ENCODE peak calls at places on chromosome 9, in eight cellular contexts. Z, M, N, S, A, L, I and W are unnamed samples.

GRCh38 chr9:71072587-71072986 is 48.8 kb downstream of the TRPM3 start:
- DNase-seq in Z (no peak), M (no peak), N (no peak), S (no peak), A (no peak), L (no peak), I (no peak), W (no peak)

GRCh38 chr9:131423171-131423581 is 29.3 kb downstream of the PRRC2B start:
- DNase-seq in Z (no peak), M (no peak), N (no peak), S (no peak), A (no peak), L (peak), I (peak), W (no peak)

GRCh38 chr9:80784647-80785046 is 904.7 kb downstream of the TLE1 start:
- DNase-seq in Z (no peak), M (no peak), N (no peak), S (no peak), A (no peak), L (no peak), I (no peak), W (no peak)

GRCh38 chr9:133830310-133830709 is 92.2 kb upstream of the SARDH start:
- DNase-seq in Z (no peak), M (no peak), N (no peak), S (no peak), A (no peak), L (no peak), I (no peak), W (no peak)

GRCh38 chr9:113456235-113456634 is 7.3 kb upstream of the RGS3 start:
- DNase-seq in Z (no peak), M (no peak), N (no peak), S (no peak), A (no peak), L (no peak), I (peak), W (no peak)

GRCh38 chr9:121786543-121786948 is 135.1 kb downstream of the DAB2IP start:
- DNase-seq in Z (no peak), M (no peak), N (no peak), S (no peak), A (no peak), L (no peak), I (no peak), W (no peak)

GRCh38 chr9:121770415-121771273 is 119.2 kb downstream of the DAB2IP start:
- DNase-seq in Z (no peak), M (no peak), N (no peak), S (no peak), A (no peak), L (no peak), I (no peak), W (no peak)

GRCh38 chr9:136856078-136856474 is 3.9 kb downstream of the MAMDC4 start:
- DNase-seq in Z (no peak), M (no peak), N (no peak), S (no peak), A (no peak), L (no peak), I (no peak), W (no peak)

GRCh38 chr9:104263942-104264341 is 169.8 kb downstream of the SMC2 start:
- DNase-seq in Z (no peak), M (no peak), N (no peak), S (no peak), A (no peak), L (no peak), I (no peak), W (no peak)

GRCh38 chr9:111274737-111275136 is 55.3 kb downstream of the OR2K2 start:
- DNase-seq in Z (no peak), M (no peak), N (no peak), S (no peak), A (no peak), L (no peak), I (no peak), W (no peak)

GRCh38 chr9:26801772-26802171 is 90.8 kb downstream of the CAAP1 start:
- DNase-seq in Z (no peak), M (no peak), N (no peak), S (no peak), A (no peak), L (no peak), I (no peak), W (no peak)

GRCh38 chr9:76400534-76401096 is 6.4 kb upstream of the RFK start:
- DNase-seq in Z (peak), M (no peak), N (no peak), S (no peak), A (no peak), L (no peak), I (no peak), W (no peak)

GRCh38 chr9:86705474-86705873 is 241.8 kb downstream of the GAS1 start:
- DNase-seq in Z (no peak), M (no peak), N (no peak), S (no peak), A (no peak), L (no peak), I (no peak), W (no peak)

GRCh38 chr9:127534931-127535330 is 77.1 kb upstream of the STXBP1 start:
- DNase-seq in Z (no peak), M (no peak), N (no peak), S (no peak), A (no peak), L (no peak), I (no peak), W (no peak)

GRCh38 chr9:19788614-19789271 is at the start of gene SLC24A2:
- DNase-seq in Z (no peak), M (no peak), N (no peak), S (no peak), A (no peak), L (no peak), I (no peak), W (no peak)

GRCh38 chr9:130336027-130336595 is 70.6 kb downstream of the HMCN2 start:
- DNase-seq in Z (no peak), M (no peak), N (no peak), S (no peak), A (no peak), L (no peak), I (no peak), W (no peak)

GRCh38 chr9:3292311-3292710 is 233.5 kb downstream of the RFX3 start:
- DNase-seq in Z (no peak), M (no peak), N (no peak), S (no peak), A (no peak), L (no peak), I (no peak), W (no peak)

GRCh38 chr9:100602302-100602930 is 24.5 kb downstream of the CAVIN4 start:
- DNase-seq in Z (peak), M (no peak), N (peak), S (no peak), A (no peak), L (peak), I (peak), W (no peak)

GRCh38 chr9:108885643-108886348 is 23.7 kb downstream of the ACTL7A start:
- DNase-seq in Z (peak), M (peak), N (no peak), S (peak), A (no peak), L (no peak), I (no peak), W (peak)

GRCh38 chr9:89923961-89924504 is 319.2 kb downstream of the GADD45G start:
- DNase-seq in Z (no peak), M (peak), N (no peak), S (peak), A (no peak), L (no peak), I (no peak), W (no peak)

GRCh38 chr9:37464426-37465248 is 613 bp downstream of the ZBTB5 start:
- DNase-seq in Z (peak), M (peak), N (no peak), S (peak), A (peak), L (peak), I (peak), W (peak)

GRCh38 chr9:27482709-27483108 is 41.4 kb upstream of the IFNK start:
- DNase-seq in Z (peak), M (no peak), N (no peak), S (no peak), A (no peak), L (no peak), I (no peak), W (no peak)

GRCh38 chr9:95508242-95508967 is 8.4 kb downstream of the PTCH1 start:
- DNase-seq in Z (peak), M (no peak), N (no peak), S (peak), A (no peak), L (no peak), I (peak), W (no peak)

GRCh38 chr9:134428559-134428958 is 102.3 kb downstream of the RXRA start:
- DNase-seq in Z (no peak), M (no peak), N (no peak), S (no peak), A (no peak), L (no peak), I (no peak), W (no peak)

GRCh38 chr9:134340475-134341186 is 14.4 kb downstream of the RXRA start:
- DNase-seq in Z (no peak), M (no peak), N (no peak), S (no peak), A (no peak), L (no peak), I (no peak), W (no peak)